ENCODE peak calls at places on chromosomes 7 and 10, in eight cellular contexts. T is aorta, N is fibroblast of lung, Z is adipocyte, X is upper lobe of right lung, U is IMR-90, R is MM.1S, C is GM23248. L is an unnamed sample. For H3K36me3, the result is how much of the 10 kb centered on the place peaks cover.

GRCh38 chr7:35374858-35375257 is 121.0 kb upstream of the TBX20 start:
- DNase-seq in T (no peak), N (no peak), Z (no peak), X (no peak), U (no peak), R (no peak), C (no peak), L (no peak)

GRCh38 chr7:129918922-129919321 is 33.8 kb downstream of the UBE2H start:
- DNase-seq in T (no peak), N (no peak), Z (no peak), X (no peak), U (no peak), R (no peak), C (no peak), L (no peak)

GRCh38 chr10:35340975-35341374 is 4.7 kb downstream of the CCNY start:
- DNase-seq in T (no peak), N (no peak), Z (peak), X (no peak), U (peak), R (no peak), C (peak), L (no peak)

GRCh38 chr7:93442478-93443224 is 131.9 kb downstream of the CALCR start:
- DNase-seq in T (no peak), N (peak), Z (peak), X (no peak), U (peak), R (peak), C (peak), L (no peak)

GRCh38 chr10:131354380-131354779 is 42.9 kb upstream of the TCERG1L start:
- DNase-seq in T (no peak), N (no peak), Z (peak), X (no peak), U (no peak), R (no peak), C (peak), L (no peak)

GRCh38 chr10:1449806-1450205 is 287.5 kb downstream of the ADARB2 start:
- DNase-seq in T (no peak), N (no peak), Z (no peak), X (peak), U (no peak), R (no peak), C (no peak), L (no peak)

GRCh38 chr10:86971146-86971991 is 3.1 kb downstream of the ADIRF start:
- DNase-seq in T (peak), N (peak), Z (peak), X (peak), U (peak), R (peak), C (peak), L (peak)

GRCh38 chr7:151046603-151047573 is 1.4 kb upstream of the ASIC3 start:
- DNase-seq in T (no peak), N (peak), Z (peak), X (no peak), U (peak), R (no peak), C (peak), L (no peak)

GRCh38 chr7:121081327-121081936 is 92.9 kb downstream of the CPED1 start:
- DNase-seq in T (no peak), N (peak), Z (peak), X (no peak), U (peak), R (peak), C (peak), L (no peak)

GRCh38 chr7:42002654-42003053 is 234.4 kb downstream of the GLI3 start:
- DNase-seq in T (no peak), N (peak), Z (no peak), X (no peak), U (no peak), R (no peak), C (no peak), L (no peak)

GRCh38 chr7:16668049-16668858 is 22.3 kb downstream of the BZW2 start:
- DNase-seq in T (no peak), N (peak), Z (peak), X (peak), U (peak), R (no peak), C (peak), L (no peak)

GRCh38 chr7:150330211-150330885 is 7.0 kb upstream of the ACTR3C start:
- DNase-seq in T (no peak), N (no peak), Z (no peak), X (no peak), U (no peak), R (no peak), C (no peak), L (no peak)

GRCh38 chr10:125190414-125190813 is 30.1 kb upstream of the CTBP2 start:
- DNase-seq in T (no peak), N (no peak), Z (no peak), X (no peak), U (no peak), R (no peak), C (no peak), L (no peak)

GRCh38 chr7:159005618-159006017 is 139.0 kb downstream of the VIPR2 start:
- DNase-seq in T (no peak), N (no peak), Z (no peak), X (no peak), U (no peak), R (no peak), C (no peak), L (no peak)

GRCh38 chr10:51430506-51430905 is 268.9 kb downstream of the CSTF2T start:
- DNase-seq in T (no peak), N (peak), Z (no peak), X (no peak), U (no peak), R (no peak), C (no peak), L (no peak)

GRCh38 chr10:69499726-69500689 is 48.7 kb downstream of the TSPAN15 start:
- DNase-seq in T (peak), N (no peak), Z (no peak), X (peak), U (no peak), R (no peak), C (no peak), L (no peak)

GRCh38 chr7:29495618-29496017 is 68.0 kb upstream of the PRR15 start:
- DNase-seq in T (no peak), N (no peak), Z (no peak), X (no peak), U (no peak), R (no peak), C (no peak), L (no peak)

GRCh38 chr7:36117201-36117840 is 35.7 kb upstream of the EEPD1 start:
- DNase-seq in T (no peak), N (no peak), Z (peak), X (no peak), U (no peak), R (no peak), C (peak), L (no peak)

GRCh38 chr10:30270247-30270646 is 78.8 kb downstream of the MTPAP start:
- DNase-seq in T (no peak), N (peak), Z (peak), X (no peak), U (peak), R (no peak), C (peak), L (no peak)

GRCh38 chr10:88270061-88270808 is 312.9 kb downstream of the RNLS start:
- DNase-seq in T (no peak), N (no peak), Z (no peak), X (no peak), U (no peak), R (peak), C (peak), L (no peak)

GRCh38 chr10:130443236-130443635 is 307.0 kb downstream of the GLRX3 start:
- DNase-seq in T (no peak), N (no peak), Z (no peak), X (no peak), U (no peak), R (no peak), C (no peak), L (no peak)

GRCh38 chr10:106999118-106999707 is 165.3 kb downstream of the SORCS1 start:
- DNase-seq in T (no peak), N (no peak), Z (no peak), X (no peak), U (no peak), R (no peak), C (no peak), L (no peak)

GRCh38 chr10:89332718-89333281 is 5.0 kb downstream of the IFIT3 start:
- DNase-seq in T (no peak), N (no peak), Z (peak), X (no peak), U (no peak), R (peak), C (peak), L (peak)

GRCh38 chr7:118129037-118129436 is 54.9 kb upstream of the LSM8 start:
- DNase-seq in T (no peak), N (no peak), Z (no peak), X (no peak), U (no peak), R (no peak), C (no peak), L (no peak)

GRCh38 chr7:111414374-111414773 is 147.9 kb downstream of the IMMP2L start:
- DNase-seq in T (no peak), N (no peak), Z (no peak), X (no peak), U (no peak), R (no peak), C (no peak), L (no peak)

GRCh38 chr7:32957326-32958045 is at the start of gene FKBP9:
- DNase-seq in T (peak), N (peak), Z (peak), X (peak), U (peak), R (peak), C (peak), L (peak)

GRCh38 chr10:30417301-30417700 is 16.7 kb upstream of the MAP3K8 start:
- DNase-seq in T (no peak), N (no peak), Z (no peak), X (no peak), U (no peak), R (no peak), C (no peak), L (no peak)

GRCh38 chr7:27182861-27183681 is 2.0 kb downstream of the HOXA11 start:
- DNase-seq in T (peak), N (no peak), Z (no peak), X (peak), U (no peak), R (no peak), C (peak), L (no peak)

GRCh38 chr10:15472431-15473400 is 101.6 kb upstream of the FAM171A1 start:
- DNase-seq in T (no peak), N (peak), Z (peak), X (no peak), U (peak), R (no peak), C (peak), L (no peak)

GRCh38 chr7:140649566-140650205 is 9.1 kb upstream of the DENND2A start:
- DNase-seq in T (peak), N (no peak), Z (no peak), X (peak), U (peak), R (no peak), C (peak), L (no peak)

GRCh38 chr10:48551796-48552591 is 52.9 kb downstream of the ARHGAP22 start:
- DNase-seq in T (no peak), N (peak), Z (peak), X (no peak), U (peak), R (peak), C (peak), L (no peak)

GRCh38 chr10:59657724-59658123 is 51.9 kb downstream of the SLC16A9 start:
- DNase-seq in T (no peak), N (no peak), Z (no peak), X (no peak), U (no peak), R (no peak), C (no peak), L (no peak)

GRCh38 chr7:27400168-27400567 is 157.6 kb downstream of the EVX1 start:
- DNase-seq in T (no peak), N (no peak), Z (no peak), X (no peak), U (no peak), R (no peak), C (no peak), L (no peak)

GRCh38 chr7:138125119-138125518 is 48.9 kb downstream of the AKR1D1 start:
- DNase-seq in T (no peak), N (no peak), Z (no peak), X (no peak), U (no peak), R (no peak), C (peak), L (no peak)

GRCh38 chr7:25149844-25150243 is 24.8 kb upstream of the CYCS start:
- DNase-seq in T (no peak), N (no peak), Z (no peak), X (no peak), U (no peak), R (no peak), C (no peak), L (no peak)

GRCh38 chr7:116598278-116598677 is 73.4 kb downstream of the CAV1 start:
- DNase-seq in T (no peak), N (no peak), Z (no peak), X (no peak), U (no peak), R (peak), C (no peak), L (no peak)

GRCh38 chr10:4354382-4354812 is 471.6 kb upstream of the AKR1E2 start:
- DNase-seq in T (no peak), N (no peak), Z (no peak), X (no peak), U (peak), R (no peak), C (peak), L (no peak)

GRCh38 chr10:119761106-119761505 is 35.3 kb downstream of the INPP5F start:
- DNase-seq in T (no peak), N (peak), Z (peak), X (no peak), U (peak), R (no peak), C (peak), L (no peak)

GRCh38 chr10:35384265-35384868 is 48.1 kb downstream of the CCNY start:
- DNase-seq in T (no peak), N (no peak), Z (no peak), X (no peak), U (peak), R (no peak), C (peak), L (no peak)

DNA sequence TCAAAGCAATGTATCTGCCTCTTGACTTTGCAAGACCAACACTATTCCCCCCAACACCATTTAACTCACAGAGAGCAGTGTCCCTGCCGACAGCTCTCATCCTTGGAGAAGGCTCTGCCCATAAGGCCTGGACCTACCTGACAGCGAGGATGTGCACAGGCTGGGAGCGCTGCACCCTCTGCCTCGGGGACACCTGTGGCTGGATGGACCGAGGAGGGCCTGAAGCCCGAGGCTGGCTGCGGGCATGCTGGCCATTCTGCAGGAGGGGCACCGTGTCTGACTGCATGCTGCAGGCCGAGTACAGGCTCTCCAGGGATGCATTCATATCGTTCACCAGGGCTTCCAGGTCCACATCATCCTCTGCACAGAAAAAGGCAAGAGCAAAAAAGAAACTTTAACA is 108.4 kb downstream of the GRB10 start:
- DNase-seq in T (no peak), N (no peak), Z (no peak), X (no peak), U (no peak), R (no peak), C (no peak), L (no peak)
- H3K36me3 ChIP-seq in T (under half), N (under half), Z (under half), X (under half), U (under half), R (under half), C (under half), L (under half)

GRCh38 chr10:13683017-13683416 is 96.3 kb downstream of the PRPF18 start:
- DNase-seq in T (no peak), N (no peak), Z (no peak), X (no peak), U (no peak), R (no peak), C (no peak), L (no peak)
- H3K36me3 ChIP-seq in T (under half), N (under half), Z (under half), X (under half), U (under half), R (under half), C (under half), L (under half)

DNA sequence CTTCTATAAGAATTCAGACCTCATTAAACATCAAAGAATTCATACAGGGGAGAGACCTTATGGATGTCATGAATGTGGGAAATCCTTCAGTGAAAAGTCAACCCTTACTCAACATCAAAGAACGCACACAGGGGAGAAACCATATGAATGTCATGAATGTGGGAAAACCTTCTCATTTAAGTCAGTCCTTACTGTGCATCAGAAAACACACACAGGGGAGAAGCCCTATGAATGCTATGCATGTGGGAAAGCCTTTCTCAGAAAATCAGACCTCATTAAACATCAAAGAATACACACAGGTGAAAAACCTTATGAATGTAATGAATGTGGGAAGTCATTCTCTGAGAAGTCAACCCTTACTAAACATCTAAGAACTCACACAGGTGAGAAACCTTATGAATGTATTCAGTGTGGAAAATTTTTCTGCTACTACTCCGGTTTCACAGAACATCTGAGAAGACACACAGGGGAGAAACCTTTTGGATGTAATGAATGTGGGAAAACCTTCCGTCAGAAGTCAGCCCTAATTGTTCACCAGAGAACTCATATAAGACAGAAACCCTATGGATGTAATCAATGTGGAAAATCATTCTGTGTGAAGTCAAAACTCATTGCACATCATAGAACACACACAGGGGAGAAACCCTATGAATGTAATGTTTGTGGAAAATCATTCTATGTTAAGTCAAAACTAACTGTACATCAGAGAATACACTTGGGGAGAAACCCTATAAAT is 24.1 kb downstream of the ZNF37A start:
- DNase-seq in T (no peak), N (peak), Z (peak), X (no peak), U (peak), R (no peak), C (peak), L (no peak)
- H3K36me3 ChIP-seq in T (under half), N (under half), Z (half or more), X (under half), U (under half), R (under half), C (half or more), L (under half)

GRCh38 chr7:70794962-70795361 is 337.0 kb upstream of the GALNT17 start:
- DNase-seq in T (no peak), N (no peak), Z (no peak), X (no peak), U (no peak), R (no peak), C (no peak), L (no peak)

GRCh38 chr7:70790215-70791073 is 341.5 kb upstream of the GALNT17 start:
- DNase-seq in T (no peak), N (no peak), Z (no peak), X (no peak), U (no peak), R (no peak), C (no peak), L (no peak)

GRCh38 chr7:70791341-70791740 is 340.6 kb upstream of the GALNT17 start:
- DNase-seq in T (no peak), N (no peak), Z (no peak), X (no peak), U (no peak), R (no peak), C (no peak), L (no peak)

GRCh38 chr7:70793767-70794166 is 338.2 kb upstream of the GALNT17 start:
- DNase-seq in T (no peak), N (no peak), Z (no peak), X (no peak), U (no peak), R (no peak), C (no peak), L (no peak)

GRCh38 chr7:70793060-70793459 is 338.9 kb upstream of the GALNT17 start:
- DNase-seq in T (no peak), N (no peak), Z (no peak), X (no peak), U (no peak), R (no peak), C (no peak), L (no peak)
- H3K36me3 ChIP-seq in T (under half), N (under half), Z (under half), X (under half), U (under half), R (under half), C (under half), L (under half)

L was measured in GM06990.